ENCODE peak calls at places on chromosomes 12 and 14, in eight cellular contexts. One of them, this sample, is unnamed.

GRCh38 chr12:51898937-51899336 is 8.4 kb upstream of the ACVRL1 start:
- DNase-seq in SJSA1: no peak
- DNase-seq in K562: no peak
- DNase-seq in esophagus squamous epithelium: no peak
- DNase-seq in cardiac muscle cell: peak; percentile 61
- DNase-seq in heart right ventricle: no peak
- DNase-seq in A549: no peak
- DNase-seq in sigmoid colon: peak; percentile 20
- DNase-seq in this sample: no peak

GRCh38 chr14:95085321-95085720 is 72.0 kb downstream of the DICER1 start:
- DNase-seq in A549: no peak
- DNase-seq in SJSA1: no peak
- DNase-seq in K562: no peak
- DNase-seq in sigmoid colon: no peak
- DNase-seq in esophagus squamous epithelium: no peak
- DNase-seq in cardiac muscle cell: no peak
- DNase-seq in heart right ventricle: no peak
- DNase-seq in this sample: no peak

GRCh38 chr14:71593966-71594365 is 338.3 kb upstream of the RGS6 start:
- DNase-seq in esophagus squamous epithelium: no peak
- DNase-seq in K562: no peak
- DNase-seq in SJSA1: no peak
- DNase-seq in heart right ventricle: no peak
- DNase-seq in cardiac muscle cell: no peak
- DNase-seq in A549: no peak
- DNase-seq in sigmoid colon: no peak
- DNase-seq in this sample: no peak

GRCh38 chr12:112261559-112261958 is 120.7 kb downstream of the HECTD4 start:
- DNase-seq in cardiac muscle cell: no peak
- DNase-seq in SJSA1: no peak
- DNase-seq in heart right ventricle: no peak
- DNase-seq in sigmoid colon: no peak
- DNase-seq in esophagus squamous epithelium: no peak
- DNase-seq in K562: peak; percentile 13
- DNase-seq in A549: peak; percentile 37
- DNase-seq in this sample: no peak

GRCh38 chr12:118126119-118126757 is 9.7 kb upstream of the PEBP1 start:
- DNase-seq in esophagus squamous epithelium: no peak
- DNase-seq in sigmoid colon: no peak
- DNase-seq in K562: no peak
- DNase-seq in A549: no peak
- DNase-seq in SJSA1: no peak
- DNase-seq in cardiac muscle cell: no peak
- DNase-seq in heart right ventricle: peak; percentile 65
- DNase-seq in this sample: no peak

GRCh38 chr12:8057839-8058238 is 8.3 kb downstream of the C3AR1 start:
- DNase-seq in heart right ventricle: no peak
- DNase-seq in K562: no peak
- DNase-seq in A549: no peak
- DNase-seq in sigmoid colon: no peak
- DNase-seq in esophagus squamous epithelium: no peak
- DNase-seq in SJSA1: peak; percentile 34
- DNase-seq in cardiac muscle cell: peak; percentile 88
- DNase-seq in this sample: no peak

GRCh38 chr12:109557809-109558208 is 15.5 kb downstream of the MMAB start:
- DNase-seq in A549: no peak
- DNase-seq in heart right ventricle: no peak
- DNase-seq in cardiac muscle cell: no peak
- DNase-seq in K562: no peak
- DNase-seq in SJSA1: no peak
- DNase-seq in sigmoid colon: no peak
- DNase-seq in esophagus squamous epithelium: no peak
- DNase-seq in this sample: no peak

GRCh38 chr12:23909559-23909958 is 39.9 kb downstream of the SOX5 start:
- DNase-seq in cardiac muscle cell: no peak
- DNase-seq in sigmoid colon: no peak
- DNase-seq in esophagus squamous epithelium: no peak
- DNase-seq in SJSA1: no peak
- DNase-seq in A549: no peak
- DNase-seq in heart right ventricle: no peak
- DNase-seq in K562: no peak
- DNase-seq in this sample: no peak

GRCh38 chr14:54186821-54187365 is 209.9 kb upstream of the CDKN3 start:
- DNase-seq in sigmoid colon: no peak
- DNase-seq in A549: no peak
- DNase-seq in cardiac muscle cell: no peak
- DNase-seq in heart right ventricle: no peak
- DNase-seq in K562: no peak
- DNase-seq in esophagus squamous epithelium: no peak
- DNase-seq in SJSA1: no peak
- DNase-seq in this sample: no peak

GRCh38 chr12:110498984-110499706 is 2.8 kb downstream of the VPS29 start:
- DNase-seq in esophagus squamous epithelium: no peak
- DNase-seq in heart right ventricle: no peak
- DNase-seq in sigmoid colon: no peak
- DNase-seq in SJSA1: peak; percentile 9
- DNase-seq in K562: peak; percentile 33
- DNase-seq in cardiac muscle cell: peak; percentile 37
- DNase-seq in A549: no peak
- DNase-seq in this sample: no peak

GRCh38 chr14:41034969-41035368 is 571.7 kb upstream of the LRFN5 start:
- DNase-seq in A549: no peak
- DNase-seq in esophagus squamous epithelium: no peak
- DNase-seq in K562: no peak
- DNase-seq in cardiac muscle cell: no peak
- DNase-seq in heart right ventricle: no peak
- DNase-seq in SJSA1: no peak
- DNase-seq in sigmoid colon: no peak
- DNase-seq in this sample: no peak

GRCh38 chr12:91413591-91413990 is 231.0 kb upstream of the DCN start:
- DNase-seq in A549: no peak
- DNase-seq in sigmoid colon: no peak
- DNase-seq in SJSA1: peak; percentile 27
- DNase-seq in heart right ventricle: no peak
- DNase-seq in cardiac muscle cell: peak; percentile 34
- DNase-seq in esophagus squamous epithelium: no peak
- DNase-seq in K562: no peak
- DNase-seq in this sample: no peak

GRCh38 chr12:122942609-122943008 is 23.7 kb downstream of the ABCB9 start:
- DNase-seq in heart right ventricle: no peak
- DNase-seq in A549: no peak
- DNase-seq in esophagus squamous epithelium: no peak
- DNase-seq in K562: no peak
- DNase-seq in cardiac muscle cell: no peak
- DNase-seq in SJSA1: peak; percentile 33
- DNase-seq in sigmoid colon: no peak
- DNase-seq in this sample: no peak

GRCh38 chr14:23766737-23767401 is 130.7 kb downstream of the DHRS2 start:
- DNase-seq in cardiac muscle cell: no peak
- DNase-seq in K562: no peak
- DNase-seq in SJSA1: no peak
- DNase-seq in sigmoid colon: no peak
- DNase-seq in esophagus squamous epithelium: no peak
- DNase-seq in A549: no peak
- DNase-seq in heart right ventricle: no peak
- DNase-seq in this sample: no peak

GRCh38 chr14:47439953-47440352 is 235.5 kb downstream of the MDGA2 start:
- DNase-seq in SJSA1: no peak
- DNase-seq in heart right ventricle: no peak
- DNase-seq in esophagus squamous epithelium: no peak
- DNase-seq in sigmoid colon: no peak
- DNase-seq in K562: no peak
- DNase-seq in cardiac muscle cell: no peak
- DNase-seq in A549: no peak
- DNase-seq in this sample: no peak

GRCh38 chr12:114302117-114302516 is 103.8 kb downstream of the TBX5 start:
- DNase-seq in A549: no peak
- DNase-seq in cardiac muscle cell: no peak
- DNase-seq in K562: no peak
- DNase-seq in heart right ventricle: no peak
- DNase-seq in esophagus squamous epithelium: no peak
- DNase-seq in SJSA1: no peak
- DNase-seq in sigmoid colon: no peak
- DNase-seq in this sample: no peak

GRCh38 chr12:85299058-85299457 is 19.0 kb downstream of the ALX1 start:
- DNase-seq in heart right ventricle: no peak
- DNase-seq in cardiac muscle cell: no peak
- DNase-seq in K562: no peak
- DNase-seq in sigmoid colon: no peak
- DNase-seq in esophagus squamous epithelium: no peak
- DNase-seq in SJSA1: no peak
- DNase-seq in A549: no peak
- DNase-seq in this sample: no peak

GRCh38 chr12:118164798-118165486 is 29.0 kb downstream of the PEBP1 start:
- DNase-seq in heart right ventricle: no peak
- DNase-seq in sigmoid colon: no peak
- DNase-seq in cardiac muscle cell: peak; percentile 53
- DNase-seq in K562: peak; percentile 14
- DNase-seq in SJSA1: peak; percentile 8
- DNase-seq in A549: peak; percentile 51
- DNase-seq in esophagus squamous epithelium: no peak
- DNase-seq in this sample: no peak

GRCh38 chr12:82182601-82183000 is 175.6 kb downstream of the CCDC59 start:
- DNase-seq in A549: no peak
- DNase-seq in sigmoid colon: no peak
- DNase-seq in esophagus squamous epithelium: no peak
- DNase-seq in K562: no peak
- DNase-seq in heart right ventricle: no peak
- DNase-seq in cardiac muscle cell: no peak
- DNase-seq in SJSA1: peak; percentile 25
- DNase-seq in this sample: no peak

GRCh38 chr14:105480807-105481801 is 5.6 kb upstream of the CRIP1 start:
- DNase-seq in K562: peak; percentile 89
- DNase-seq in SJSA1: peak; percentile 95
- DNase-seq in esophagus squamous epithelium: no peak
- DNase-seq in heart right ventricle: peak; percentile 92
- DNase-seq in cardiac muscle cell: peak; percentile 93
- DNase-seq in sigmoid colon: peak; percentile 94
- DNase-seq in A549: peak; percentile 86
- DNase-seq in this sample: peak; percentile 83

GRCh38 chr14:56160058-56160457 is 41.8 kb downstream of the PELI2 start:
- DNase-seq in esophagus squamous epithelium: no peak
- DNase-seq in K562: no peak
- DNase-seq in A549: no peak
- DNase-seq in heart right ventricle: no peak
- DNase-seq in cardiac muscle cell: no peak
- DNase-seq in SJSA1: no peak
- DNase-seq in sigmoid colon: no peak
- DNase-seq in this sample: no peak

GRCh38 chr12:54579696-54580333 is 8.6 kb downstream of the PPP1R1A start:
- DNase-seq in K562: peak; percentile 84
- DNase-seq in cardiac muscle cell: peak; percentile 82
- DNase-seq in esophagus squamous epithelium: no peak
- DNase-seq in SJSA1: peak; percentile 62
- DNase-seq in sigmoid colon: peak; percentile 92
- DNase-seq in A549: peak; percentile 85
- DNase-seq in heart right ventricle: peak; percentile 86
- DNase-seq in this sample: peak; percentile 50

GRCh38 chr14:55838529-55839052 is 258.6 kb downstream of the KTN1 start:
- DNase-seq in sigmoid colon: no peak
- DNase-seq in A549: no peak
- DNase-seq in heart right ventricle: no peak
- DNase-seq in esophagus squamous epithelium: no peak
- DNase-seq in K562: no peak
- DNase-seq in SJSA1: peak; percentile 17
- DNase-seq in cardiac muscle cell: no peak
- DNase-seq in this sample: no peak

GRCh38 chr14:91328313-91329050 is 84.0 kb upstream of the GPR68 start:
- DNase-seq in cardiac muscle cell: no peak
- DNase-seq in SJSA1: no peak
- DNase-seq in A549: no peak
- DNase-seq in K562: no peak
- DNase-seq in heart right ventricle: no peak
- DNase-seq in sigmoid colon: no peak
- DNase-seq in esophagus squamous epithelium: no peak
- DNase-seq in this sample: no peak
- H3K27ac ChIP-seq in cardiac muscle cell: no peak overlapping the region
- H3K27ac ChIP-seq in SJSA1: no peak overlapping the region
- H3K27ac ChIP-seq in A549: no peak overlapping the region
- H3K27ac ChIP-seq in K562: no peak overlapping the region
- H3K27ac ChIP-seq in heart right ventricle: no peak overlapping the region
- H3K27ac ChIP-seq in sigmoid colon: no peak overlapping the region
- H3K27ac ChIP-seq in esophagus squamous epithelium: no peak overlapping the region
- H3K27ac ChIP-seq in this sample: peak overlapping the region; percentile 31

GRCh38 chr12:49965836-49966235 is 4.2 kb downstream of the AQP5 start:
- DNase-seq in A549: no peak
- DNase-seq in cardiac muscle cell: no peak
- DNase-seq in heart right ventricle: no peak
- DNase-seq in SJSA1: no peak
- DNase-seq in esophagus squamous epithelium: no peak
- DNase-seq in K562: no peak
- DNase-seq in sigmoid colon: no peak
- DNase-seq in this sample: no peak

GRCh38 chr12:49962861-49963765 is 1.4 kb downstream of the AQP5 start:
- DNase-seq in cardiac muscle cell: no peak
- DNase-seq in heart right ventricle: peak; percentile 77
- DNase-seq in K562: no peak
- DNase-seq in A549: peak; percentile 77
- DNase-seq in SJSA1: no peak
- DNase-seq in esophagus squamous epithelium: no peak
- DNase-seq in sigmoid colon: no peak
- DNase-seq in this sample: no peak

GRCh38 chr12:49966511-49967041 is 4.9 kb downstream of the AQP5 start:
- DNase-seq in K562: no peak
- DNase-seq in A549: no peak
- DNase-seq in SJSA1: peak; percentile 18
- DNase-seq in cardiac muscle cell: no peak
- DNase-seq in esophagus squamous epithelium: no peak
- DNase-seq in heart right ventricle: no peak
- DNase-seq in sigmoid colon: no peak
- DNase-seq in this sample: no peak

GRCh38 chr12:49963976-49964815 is 2.5 kb downstream of the AQP5 start:
- DNase-seq in cardiac muscle cell: no peak
- DNase-seq in SJSA1: no peak
- DNase-seq in esophagus squamous epithelium: no peak
- DNase-seq in sigmoid colon: no peak
- DNase-seq in A549: no peak
- DNase-seq in heart right ventricle: no peak
- DNase-seq in K562: no peak
- DNase-seq in this sample: no peak

GRCh38 chr12:49964849-49965624 is 3.4 kb downstream of the AQP5 start:
- DNase-seq in A549: no peak
- DNase-seq in SJSA1: no peak
- DNase-seq in sigmoid colon: no peak
- DNase-seq in K562: no peak
- DNase-seq in heart right ventricle: no peak
- DNase-seq in cardiac muscle cell: no peak
- DNase-seq in esophagus squamous epithelium: no peak
- DNase-seq in this sample: no peak
- H3K27ac ChIP-seq in A549: no peak overlapping the region
- H3K27ac ChIP-seq in SJSA1: no peak overlapping the region
- H3K27ac ChIP-seq in sigmoid colon: no peak overlapping the region
- H3K27ac ChIP-seq in K562: no peak overlapping the region
- H3K27ac ChIP-seq in heart right ventricle: no peak overlapping the region
- H3K27ac ChIP-seq in cardiac muscle cell: no peak overlapping the region
- H3K27ac ChIP-seq in esophagus squamous epithelium: no peak overlapping the region
- H3K27ac ChIP-seq in this sample: no peak overlapping the region

GRCh38 chr12:120886194-120887018 is 17.8 kb downstream of the SPPL3 start:
- DNase-seq in A549: no peak
- DNase-seq in esophagus squamous epithelium: no peak
- DNase-seq in cardiac muscle cell: no peak
- DNase-seq in K562: no peak
- DNase-seq in heart right ventricle: no peak
- DNase-seq in sigmoid colon: no peak
- DNase-seq in SJSA1: no peak
- DNase-seq in this sample: no peak
- H3K27ac ChIP-seq in A549: no peak overlapping the region
- H3K27ac ChIP-seq in esophagus squamous epithelium: no peak overlapping the region
- H3K27ac ChIP-seq in cardiac muscle cell: peak overlapping the region; percentile 34
- H3K27ac ChIP-seq in K562: no peak overlapping the region
- H3K27ac ChIP-seq in heart right ventricle: no peak overlapping the region
- H3K27ac ChIP-seq in sigmoid colon: no peak overlapping the region
- H3K27ac ChIP-seq in SJSA1: no peak overlapping the region
- H3K27ac ChIP-seq in this sample: no peak overlapping the region

GRCh38 chr14:50064993-50065392 is 51.4 kb downstream of the VCPKMT start:
- DNase-seq in A549: no peak
- DNase-seq in SJSA1: no peak
- DNase-seq in K562: no peak
- DNase-seq in cardiac muscle cell: no peak
- DNase-seq in sigmoid colon: no peak
- DNase-seq in esophagus squamous epithelium: no peak
- DNase-seq in heart right ventricle: no peak
- DNase-seq in this sample: no peak
- H3K27ac ChIP-seq in A549: peak overlapping the region; percentile 20
- H3K27ac ChIP-seq in SJSA1: no peak overlapping the region
- H3K27ac ChIP-seq in K562: no peak overlapping the region
- H3K27ac ChIP-seq in cardiac muscle cell: no peak overlapping the region
- H3K27ac ChIP-seq in sigmoid colon: no peak overlapping the region
- H3K27ac ChIP-seq in esophagus squamous epithelium: peak overlapping the region; percentile 58
- H3K27ac ChIP-seq in heart right ventricle: no peak overlapping the region
- H3K27ac ChIP-seq in this sample: no peak overlapping the region

This sample was measured in caudate nucleus.